ENCODE peak calls at places on chromosomes 2 and 18, in four cellular contexts. One of them, this sample, is unnamed.

GRCh38 chr2:161400076-161400475 is 16.0 kb upstream of the TBR1 start:
- DNase-seq in ELR: peak; percentile 75
- DNase-seq in AG08395: no peak
- DNase-seq in activated naive CD4-positive, alpha-beta T cell treated with anti-CD3 and anti-CD28 coated beads for 36 hours: no peak
- DNase-seq in this sample: no peak

GRCh38 chr2:230942920-230943896 is 18.2 kb upstream of the GPR55 start:
- DNase-seq in ELR: no peak
- DNase-seq in AG08395: peak; percentile 41
- DNase-seq in activated naive CD4-positive, alpha-beta T cell treated with anti-CD3 and anti-CD28 coated beads for 36 hours: peak; percentile 58
- DNase-seq in this sample: no peak

GRCh38 chr2:174591740-174592139 is 5.9 kb downstream of the WIPF1 start:
- DNase-seq in ELR: no peak
- DNase-seq in AG08395: no peak
- DNase-seq in activated naive CD4-positive, alpha-beta T cell treated with anti-CD3 and anti-CD28 coated beads for 36 hours: no peak
- DNase-seq in this sample: no peak

GRCh38 chr18:73842795-73843394 is 304.7 kb downstream of the FBXO15 start:
- DNase-seq in ELR: peak; percentile 69
- DNase-seq in AG08395: peak; percentile 39
- DNase-seq in activated naive CD4-positive, alpha-beta T cell treated with anti-CD3 and anti-CD28 coated beads for 36 hours: peak; percentile 57
- DNase-seq in this sample: no peak

GRCh38 chr18:9763876-9764605 is 55.9 kb downstream of the RAB31 start:
- DNase-seq in ELR: no peak
- DNase-seq in AG08395: no peak
- DNase-seq in activated naive CD4-positive, alpha-beta T cell treated with anti-CD3 and anti-CD28 coated beads for 36 hours: no peak
- DNase-seq in this sample: no peak

GRCh38 chr18:6920099-6920955 is 190.8 kb downstream of the ARHGAP28 start:
- DNase-seq in ELR: peak; percentile 61
- DNase-seq in AG08395: peak; percentile 61
- DNase-seq in activated naive CD4-positive, alpha-beta T cell treated with anti-CD3 and anti-CD28 coated beads for 36 hours: peak; percentile 59
- DNase-seq in this sample: no peak

GRCh38 chr2:122168799-122169198 is 413.3 kb downstream of the TSN start:
- DNase-seq in ELR: peak; percentile 4
- DNase-seq in AG08395: no peak
- DNase-seq in activated naive CD4-positive, alpha-beta T cell treated with anti-CD3 and anti-CD28 coated beads for 36 hours: no peak
- DNase-seq in this sample: no peak

GRCh38 chr2:202278036-202278760 is 12.6 kb downstream of the NOP58 start:
- DNase-seq in ELR: peak; percentile 79
- DNase-seq in AG08395: peak; percentile 45
- DNase-seq in activated naive CD4-positive, alpha-beta T cell treated with anti-CD3 and anti-CD28 coated beads for 36 hours: peak; percentile 54
- DNase-seq in this sample: no peak

GRCh38 chr2:160205511-160205910 is 5.4 kb upstream of the ITGB6 start:
- DNase-seq in ELR: peak; percentile 99
- DNase-seq in AG08395: peak; percentile 93
- DNase-seq in activated naive CD4-positive, alpha-beta T cell treated with anti-CD3 and anti-CD28 coated beads for 36 hours: peak; percentile 29
- DNase-seq in this sample: no peak

GRCh38 chr2:237686659-237687136 is 59.3 kb downstream of the LRRFIP1 start:
- DNase-seq in ELR: peak; percentile 57
- DNase-seq in AG08395: no peak
- DNase-seq in activated naive CD4-positive, alpha-beta T cell treated with anti-CD3 and anti-CD28 coated beads for 36 hours: no peak
- DNase-seq in this sample: no peak